ENCODE peak calls at places on chromosomes 7 and 10, in five cellular contexts. A is neuronal stem cell, S is mesenchymal stem cell, Z is trophoblast cell, U is H9. K is an unnamed sample.

GRCh38 chr10:36026081-36026480 is 384.0 kb upstream of the FZD8 start:
- DNase-seq in A (no peak), S (peak; percentile 22), Z (no peak), U (no peak), K (no peak)

GRCh38 chr10:1360581-1361164 is 304.5 kb downstream of the WDR37 start:
- DNase-seq in A (peak; percentile 23), S (peak; percentile 17), Z (no peak), U (peak; percentile 71), K (no peak)

GRCh38 chr10:22244001-22244400 is 26.2 kb upstream of the EBLN1 start:
- DNase-seq in A (no peak), S (no peak), Z (no peak), U (peak; percentile 43), K (no peak)

GRCh38 chr10:128078136-128078969 is 47.9 kb downstream of the MKI67 start:
- DNase-seq in A (peak; percentile 27), S (peak; percentile 52), Z (peak; percentile 74), U (peak; percentile 77), K (peak; percentile 88)

GRCh38 chr10:79055100-79055782 is 13.5 kb upstream of the ZMIZ1 start:
- DNase-seq in A (no peak), S (no peak), Z (no peak), U (no peak), K (no peak)

GRCh38 chr10:48610585-48611093 is 5.8 kb upstream of the ARHGAP22 start:
- DNase-seq in A (no peak), S (no peak), Z (no peak), U (no peak), K (no peak)

GRCh38 chr10:19302117-19302516 is 253.5 kb downstream of the MALRD1 start:
- DNase-seq in A (no peak), S (no peak), Z (no peak), U (no peak), K (no peak)

GRCh38 chr10:33897255-33897893 is 562.9 kb upstream of the NRP1 start:
- DNase-seq in A (no peak), S (no peak), Z (peak; percentile 74), U (no peak), K (no peak)

GRCh38 chr10:121235692-121236091 is 362.6 kb downstream of the FGFR2 start:
- DNase-seq in A (no peak), S (no peak), Z (no peak), U (no peak), K (no peak)

GRCh38 chr10:72079356-72079755 is 9.0 kb downstream of the SPOCK2 start:
- DNase-seq in A (no peak), S (no peak), Z (no peak), U (no peak), K (no peak)

GRCh38 chr10:17059197-17059688 is 70.4 kb downstream of the CUBN start:
- DNase-seq in A (no peak), S (peak; percentile 66), Z (no peak), U (no peak), K (no peak)

GRCh38 chr7:106848851-106849442 is 16.1 kb upstream of the PIK3CG start:
- DNase-seq in A (no peak), S (peak; percentile 78), Z (peak; percentile 22), U (no peak), K (no peak)

GRCh38 chr7:3955026-3955425 is 654.0 kb downstream of the SDK1 start:
- DNase-seq in A (no peak), S (no peak), Z (no peak), U (no peak), K (no peak)

GRCh38 chr7:8627322-8627721 is 193.9 kb downstream of the NXPH1 start:
- DNase-seq in A (no peak), S (no peak), Z (no peak), U (no peak), K (no peak)

GRCh38 chr7:24981544-24981951 is 1.6 kb upstream of the OSBPL3 start:
- DNase-seq in A (no peak), S (peak; percentile 74), Z (peak; percentile 46), U (peak; percentile 44), K (peak; percentile 56)

GRCh38 chr7:40470111-40470736 is 335.4 kb downstream of the SUGCT start:
- DNase-seq in A (no peak), S (peak; percentile 47), Z (no peak), U (no peak), K (no peak)

GRCh38 chr7:118104812-118105441 is 79.0 kb upstream of the LSM8 start:
- DNase-seq in A (no peak), S (peak; percentile 38), Z (peak; percentile 54), U (no peak), K (no peak)

GRCh38 chr10:18473424-18474110 is 177.8 kb downstream of the NSUN6 start:
- DNase-seq in A (no peak), S (no peak), Z (no peak), U (no peak), K (no peak)

GRCh38 chr7:81441750-81442149 is 328.1 kb downstream of the HGF start:
- DNase-seq in A (no peak), S (no peak), Z (peak; percentile 63), U (no peak), K (no peak)

GRCh38 chr10:72667207-72667864 is 24.6 kb upstream of the MCU start:
- DNase-seq in A (no peak), S (no peak), Z (no peak), U (no peak), K (no peak)

GRCh38 chr10:7069706-7070105 is 341.1 kb downstream of the SFMBT2 start:
- DNase-seq in A (no peak), S (no peak), Z (peak; percentile 76), U (no peak), K (no peak)

GRCh38 chr7:43112941-43113621 is 634 bp downstream of the HECW1 start:
- DNase-seq in A (peak; percentile 67), S (peak; percentile 75), Z (peak; percentile 26), U (peak; percentile 82), K (no peak)

GRCh38 chr10:125073996-125074395 is 86.4 kb downstream of the CTBP2 start:
- DNase-seq in A (no peak), S (no peak), Z (peak; percentile 90), U (no peak), K (no peak)

GRCh38 chr7:29866490-29866930 is 60.2 kb downstream of the WIPF3 start:
- DNase-seq in A (no peak), S (no peak), Z (no peak), U (no peak), K (no peak)

DNA sequence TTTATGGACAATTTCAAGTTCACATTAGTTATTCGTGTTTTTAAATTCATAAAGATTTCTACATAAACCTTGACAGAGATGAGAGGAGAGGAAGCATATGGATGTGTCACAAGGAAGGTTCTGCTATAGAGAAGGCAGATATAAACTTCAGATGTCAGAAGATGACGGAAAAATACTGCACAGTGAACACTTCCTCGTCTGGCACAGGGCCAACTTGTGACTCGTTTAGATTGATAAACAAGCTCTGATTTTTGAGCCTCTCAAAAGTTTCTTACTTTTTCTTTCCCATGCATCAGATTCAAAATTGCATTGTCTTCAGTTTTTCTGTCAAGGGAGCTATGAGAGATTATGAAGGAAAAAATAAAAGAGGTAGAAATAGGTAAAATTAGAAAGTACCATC is 156.4 kb upstream of the MINDY3 start:
- DNase-seq in A (no peak), S (no peak), Z (no peak), U (no peak), K (no peak)
- H2BK12ac ChIP-seq in A (no peak overlapping the region), S (no peak overlapping the region), Z (no peak overlapping the region), U (no peak overlapping the region), K (no peak overlapping the region)

GRCh38 chr7:50641442-50642405 is 76.5 kb upstream of the DDC start:
- DNase-seq in A (no peak), S (no peak), Z (no peak), U (no peak), K (peak; percentile 45)

GRCh38 chr7:50644114-50644513 is 78.9 kb upstream of the DDC start:
- DNase-seq in A (no peak), S (no peak), Z (no peak), U (no peak), K (no peak)

GRCh38 chr7:50640779-50641178 is 75.6 kb upstream of the DDC start:
- DNase-seq in A (no peak), S (no peak), Z (no peak), U (no peak), K (peak; percentile 22)

GRCh38 chr7:50637725-50638643 is 72.8 kb upstream of the DDC start:
- DNase-seq in A (no peak), S (no peak), Z (no peak), U (no peak), K (no peak)

DNA sequence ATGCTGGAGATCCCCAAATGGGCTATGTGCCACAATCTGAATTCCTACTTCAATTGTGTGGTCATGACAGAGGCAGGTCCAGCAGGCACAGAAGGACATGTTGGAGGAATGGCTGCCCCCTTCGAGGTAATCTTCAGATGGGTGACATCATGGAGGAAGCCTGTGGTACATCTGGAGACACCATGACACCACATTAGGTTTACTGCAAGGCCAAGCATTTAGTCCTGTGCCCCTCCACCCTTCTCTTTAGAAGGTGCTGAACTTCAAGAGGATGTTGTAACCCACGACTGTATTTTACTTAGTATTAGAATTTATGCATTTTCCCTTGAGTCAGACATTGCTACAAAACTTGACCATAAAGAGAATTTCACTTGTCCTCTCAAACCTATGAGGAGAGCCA is 75.1 kb upstream of the DDC start:
- DNase-seq in A (no peak), S (no peak), Z (no peak), U (no peak), K (no peak)
- H2BK12ac ChIP-seq in A (no peak overlapping the region), S (no peak overlapping the region), Z (no peak overlapping the region), U (no peak overlapping the region), K (no peak overlapping the region)

GRCh38 chr7:46755120-46756034 is 826.5 kb downstream of the TNS3 start:
- DNase-seq in A (no peak), S (no peak), Z (no peak), U (no peak), K (no peak)

GRCh38 chr7:46752881-46753366 is 829.0 kb downstream of the TNS3 start:
- DNase-seq in A (no peak), S (peak; percentile 59), Z (no peak), U (no peak), K (no peak)

GRCh38 chr7:46757006-46757405 is 824.9 kb downstream of the TNS3 start:
- DNase-seq in A (no peak), S (no peak), Z (no peak), U (no peak), K (no peak)

GRCh38 chr7:46754135-46754730 is 827.7 kb downstream of the TNS3 start:
- DNase-seq in A (no peak), S (no peak), Z (no peak), U (no peak), K (no peak)

GRCh38 chr7:46756256-46756655 is 825.7 kb downstream of the TNS3 start:
- DNase-seq in A (no peak), S (no peak), Z (no peak), U (no peak), K (no peak)
- H2BK12ac ChIP-seq in A (no peak overlapping the region), S (no peak overlapping the region), Z (no peak overlapping the region), U (no peak overlapping the region), K (no peak overlapping the region)

GRCh38 chr10:31192475-31192874 is 126.5 kb upstream of the ZEB1 start:
- DNase-seq in A (no peak), S (no peak), Z (no peak), U (no peak), K (no peak)
- H2BK12ac ChIP-seq in A (no peak overlapping the region), S (no peak overlapping the region), Z (no peak overlapping the region), U (no peak overlapping the region), K (no peak overlapping the region)

GRCh38 chr7:108076141-108076540 is 54.0 kb downstream of the LAMB4 start:
- DNase-seq in A (no peak), S (no peak), Z (no peak), U (no peak), K (no peak)
- H2BK12ac ChIP-seq in A (no peak overlapping the region), S (no peak overlapping the region), Z (no peak overlapping the region), U (no peak overlapping the region), K (no peak overlapping the region)

K was measured in H1.